ENCODE peak calls at places on chromosomes 16 and 17, in six cellular contexts. B is C1 segment of cervical spinal cord, R is NCI-H226, N is memory B cell, P is heart right ventricle, O is activated B cell treated with CpG ODN at 0.5 μM for 24 hours. D is an unnamed sample.

GRCh38 chr16:89099905-89100304 is 6.3 kb downstream of the ACSF3 start:
- DNase-seq in P (no peak), N (no peak), B (no peak), R (no peak), O (no peak), D (peak; percentile 41)

GRCh38 chr17:7226721-7227710 is 7.3 kb downstream of the ACADVL start:
- DNase-seq in N (no peak), B (no peak), R (no peak), P (no peak), O (no peak), D (no peak)

GRCh38 chr16:324451-325334 is 27.8 kb downstream of the AXIN1 start:
- DNase-seq in R (no peak), O (peak; percentile 32), P (no peak), N (peak; percentile 60), B (no peak), D (peak; percentile 89)

GRCh38 chr16:12059216-12059769 is 82.8 kb downstream of the SNX29 start:
- DNase-seq in N (no peak), O (no peak), R (no peak), P (peak; percentile 45), B (no peak), D (no peak)

GRCh38 chr16:88737298-88738166 is 31.2 kb downstream of the CTU2 start:
- DNase-seq in O (peak; percentile 77), B (no peak), P (peak; percentile 76), R (peak; percentile 65), N (peak; percentile 75), D (peak; percentile 96)

GRCh38 chr16:84059111-84059510 is 16.5 kb upstream of the SLC38A8 start:
- DNase-seq in P (no peak), N (no peak), O (no peak), R (no peak), B (no peak), D (no peak)

GRCh38 chr16:31074814-31075183 is 577 bp downstream of the ZNF646 start:
- DNase-seq in O (no peak), B (no peak), N (no peak), R (no peak), P (no peak), D (no peak)

GRCh38 chr16:84806256-84806889 is 13.4 kb upstream of the CRISPLD2 start:
- DNase-seq in R (peak; percentile 46), N (no peak), B (no peak), P (peak; percentile 53), O (no peak), D (peak; percentile 73)

GRCh38 chr17:31008374-31009035 is 37.7 kb downstream of the RNF135 start:
- DNase-seq in O (peak; percentile 66), P (peak; percentile 70), R (no peak), N (peak; percentile 59), B (no peak), D (peak; percentile 94)

GRCh38 chr17:57442914-57443571 is 186.7 kb downstream of the MSI2 start:
- DNase-seq in B (no peak), P (peak; percentile 52), O (peak; percentile 35), R (peak; percentile 18), N (peak; percentile 29), D (no peak)

GRCh38 chr16:25151996-25152395 is 40.5 kb downstream of the LCMT1 start:
- DNase-seq in N (no peak), P (no peak), B (no peak), O (no peak), R (peak; percentile 91), D (no peak)

GRCh38 chr17:46264456-46265198 is 30.3 kb upstream of the LRRC37A start:
- DNase-seq in R (peak; percentile 96), B (no peak), P (no peak), N (no peak), O (no peak), D (no peak)

GRCh38 chr17:8532021-8532420 is 96.3 kb downstream of the NDEL1 start:
- DNase-seq in N (no peak), B (no peak), R (peak; percentile 74), O (no peak), P (no peak), D (no peak)

GRCh38 chr16:22359679-22360078 is 14.7 kb downstream of the CDR2 start:
- DNase-seq in P (no peak), O (no peak), B (no peak), R (no peak), N (no peak), D (no peak)

GRCh38 chr16:20944861-20945390 is 44.4 kb downstream of the LYRM1 start:
- DNase-seq in P (no peak), B (no peak), R (no peak), N (no peak), O (no peak), D (no peak)

GRCh38 chr17:48728232-48729231 is at the start of gene HOXB13:
- DNase-seq in N (no peak), P (peak; percentile 27), R (peak; percentile 9), O (no peak), B (no peak), D (no peak)

GRCh38 chr17:34827008-34827407 is 134.3 kb downstream of the CCT6B start:
- DNase-seq in O (no peak), B (no peak), N (no peak), P (no peak), R (no peak), D (no peak)

GRCh38 chr16:70614208-70614951 is 32.0 kb upstream of the IL34 start:
- DNase-seq in R (no peak), B (no peak), P (no peak), O (no peak), N (no peak), D (no peak)

GRCh38 chr17:66952031-66952524 is 12.4 kb upstream of the CACNG4 start:
- DNase-seq in R (peak; percentile 97), N (no peak), B (no peak), P (no peak), O (no peak), D (no peak)

GRCh38 chr16:160691-161190 is 5.0 kb upstream of the HBM start:
- DNase-seq in B (no peak), O (no peak), P (no peak), N (no peak), R (no peak), D (no peak)

GRCh38 chr17:15263680-15264079 is 1.4 kb downstream of the PMP22 start:
- DNase-seq in P (no peak), B (no peak), O (no peak), N (no peak), R (no peak), D (no peak)

GRCh38 chr16:28092721-28093382 is 29.3 kb upstream of the GSG1L start:
- DNase-seq in O (no peak), R (no peak), B (no peak), N (no peak), P (no peak), D (no peak)

GRCh38 chr16:2422123-2422867 is 7.0 kb upstream of the CCNF start:
- DNase-seq in B (no peak), O (no peak), R (no peak), P (no peak), N (no peak), D (no peak)

GRCh38 chr16:86199871-86200700 is 301.1 kb downstream of the IRF8 start:
- DNase-seq in P (no peak), N (no peak), R (no peak), O (no peak), B (no peak), D (no peak)

GRCh38 chr16:17635183-17635582 is 164.4 kb upstream of the XYLT1 start:
- DNase-seq in O (no peak), N (no peak), B (no peak), P (no peak), R (no peak), D (no peak)

GRCh38 chr17:27319536-27320221 is 25.8 kb downstream of the WSB1 start:
- DNase-seq in R (peak; percentile 63), O (no peak), B (no peak), N (no peak), P (peak; percentile 75), D (peak; percentile 82)